ENCODE peak calls at places on chromosomes 12 and 14, in four cellular contexts. Q is CD4-positive, alpha-beta memory T cell; V is pancreas; T is neural progenitor cell. U is an unnamed sample.

GRCh38 chr12:80317899-80318298 is 126.1 kb upstream of the PTPRQ start:
- DNase-seq in T (peak), V (no peak), Q (no peak), U (no peak)

GRCh38 chr14:101026341-101026740 is 122.8 kb upstream of the RTL1 start:
- DNase-seq in T (no peak), Q (no peak), V (no peak), U (no peak)

GRCh38 chr12:102010265-102010994 is 51.4 kb downstream of the WASHC3 start:
- DNase-seq in Q (no peak), T (no peak), V (no peak), U (no peak)

GRCh38 chr12:67991158-67991557 is 1.9 kb downstream of the IFNG-AS1 start:
- DNase-seq in V (no peak), T (no peak), Q (peak), U (peak)

GRCh38 chr12:12467222-12467621 is 95.4 kb downstream of the DUSP16 start:
- DNase-seq in T (no peak), V (no peak), Q (peak), U (no peak)

GRCh38 chr12:14803830-14804160 is 325 bp downstream of the C12orf60 start:
- DNase-seq in V (no peak), T (no peak), Q (no peak), U (no peak)

GRCh38 chr12:49342066-49342913 is 4.4 kb upstream of the DNAJC22 start:
- DNase-seq in Q (peak), T (peak), V (peak), U (peak)

GRCh38 chr12:96195845-96196451 is 1.8 kb downstream of the ELK3 start:
- DNase-seq in Q (no peak), T (peak), V (no peak), U (no peak)

GRCh38 chr14:75088566-75089373 is 19.3 kb downstream of the ZC2HC1C start:
- DNase-seq in Q (peak), V (peak), T (peak), U (peak)

GRCh38 chr12:75977952-75978671 is 53.5 kb downstream of the PHLDA1 start:
- DNase-seq in V (peak), T (no peak), Q (peak), U (peak)

GRCh38 chr12:95216704-95217376 is 427 bp downstream of the FGD6 start:
- DNase-seq in Q (no peak), V (no peak), T (no peak), U (no peak)

GRCh38 chr14:104893435-104894207 is 28.6 kb downstream of the CEP170B start:
- DNase-seq in V (peak), T (no peak), Q (no peak), U (no peak)

GRCh38 chr14:93112891-93113677 is 2.6 kb downstream of the ITPK1 start:
- DNase-seq in T (peak), Q (peak), V (peak), U (peak)